ENCODE peak calls at places on chromosomes 4 and X, in ten cellular contexts. One of them, this sample, is unnamed.

GRCh38 chr4:75598390-75598789 is 31.9 kb downstream of the CDKL2 start:
- DNase-seq in NCI-H2171 treated with DMSO at 0.1 percent for 48 hours: no peak
- DNase-seq in kidney tubule cell: peak; percentile 38
- DNase-seq in fibroblast of pulmonary artery: peak; percentile 48
- DNase-seq in AG09319: no peak
- DNase-seq in stimulated activated CD4-positive, alpha-beta T cell treated with anti-CD3 and anti-CD28 coated beads, Interleukin-1b, Interleukin-23, amount 100 ng/mL, for 24 hours: no peak
- DNase-seq in bronchial epithelial cell: peak; percentile 26
- DNase-seq in activated CD4-positive, alpha-beta T cell treated with anti-CD3 and anti-CD28 coated beads, Interleukin-2, amount 10 ng/mL, durations not matched to agents 7 days and 5 days: no peak
- DNase-seq in amygdala: no peak
- DNase-seq in cardiac fibroblast: peak; percentile 44
- DNase-seq in this sample: no peak

GRCh38 chr4:142960134-142960533 is 114.0 kb upstream of the INPP4B start:
- DNase-seq in bronchial epithelial cell: peak; percentile 28
- DNase-seq in fibroblast of pulmonary artery: peak; percentile 8
- DNase-seq in stimulated activated CD4-positive, alpha-beta T cell treated with anti-CD3 and anti-CD28 coated beads, Interleukin-1b, Interleukin-23, amount 100 ng/mL, for 24 hours: no peak
- DNase-seq in NCI-H2171 treated with DMSO at 0.1 percent for 48 hours: no peak
- DNase-seq in kidney tubule cell: no peak
- DNase-seq in cardiac fibroblast: peak; percentile 15
- DNase-seq in AG09319: no peak
- DNase-seq in activated CD4-positive, alpha-beta T cell treated with anti-CD3 and anti-CD28 coated beads, Interleukin-2, amount 10 ng/mL, durations not matched to agents 7 days and 5 days: no peak
- DNase-seq in amygdala: no peak
- DNase-seq in this sample: no peak

GRCh38 chrX:124343016-124343415 is 3.3 kb upstream of the SH2D1A start:
- DNase-seq in fibroblast of pulmonary artery: no peak
- DNase-seq in stimulated activated CD4-positive, alpha-beta T cell treated with anti-CD3 and anti-CD28 coated beads, Interleukin-1b, Interleukin-23, amount 100 ng/mL, for 24 hours: no peak
- DNase-seq in AG09319: no peak
- DNase-seq in NCI-H2171 treated with DMSO at 0.1 percent for 48 hours: no peak
- DNase-seq in bronchial epithelial cell: no peak
- DNase-seq in kidney tubule cell: no peak
- DNase-seq in activated CD4-positive, alpha-beta T cell treated with anti-CD3 and anti-CD28 coated beads, Interleukin-2, amount 10 ng/mL, durations not matched to agents 7 days and 5 days: no peak
- DNase-seq in amygdala: no peak
- DNase-seq in cardiac fibroblast: no peak
- DNase-seq in this sample: no peak

GRCh38 chr4:98754736-98755135 is 96.3 kb upstream of the TSPAN5 start:
- DNase-seq in AG09319: no peak
- DNase-seq in cardiac fibroblast: no peak
- DNase-seq in kidney tubule cell: no peak
- DNase-seq in bronchial epithelial cell: no peak
- DNase-seq in activated CD4-positive, alpha-beta T cell treated with anti-CD3 and anti-CD28 coated beads, Interleukin-2, amount 10 ng/mL, durations not matched to agents 7 days and 5 days: no peak
- DNase-seq in amygdala: no peak
- DNase-seq in stimulated activated CD4-positive, alpha-beta T cell treated with anti-CD3 and anti-CD28 coated beads, Interleukin-1b, Interleukin-23, amount 100 ng/mL, for 24 hours: no peak
- DNase-seq in NCI-H2171 treated with DMSO at 0.1 percent for 48 hours: no peak
- DNase-seq in fibroblast of pulmonary artery: no peak
- DNase-seq in this sample: no peak

GRCh38 chrX:133402830-133403625 is 12.3 kb downstream of the GPC4 start:
- DNase-seq in AG09319: no peak
- DNase-seq in kidney tubule cell: no peak
- DNase-seq in NCI-H2171 treated with DMSO at 0.1 percent for 48 hours: no peak
- DNase-seq in bronchial epithelial cell: no peak
- DNase-seq in cardiac fibroblast: no peak
- DNase-seq in activated CD4-positive, alpha-beta T cell treated with anti-CD3 and anti-CD28 coated beads, Interleukin-2, amount 10 ng/mL, durations not matched to agents 7 days and 5 days: no peak
- DNase-seq in fibroblast of pulmonary artery: no peak
- DNase-seq in stimulated activated CD4-positive, alpha-beta T cell treated with anti-CD3 and anti-CD28 coated beads, Interleukin-1b, Interleukin-23, amount 100 ng/mL, for 24 hours: no peak
- DNase-seq in amygdala: no peak
- DNase-seq in this sample: no peak

GRCh38 chr4:385934-386707 is 48.5 kb downstream of the ZNF141 start:
- DNase-seq in amygdala: no peak
- DNase-seq in cardiac fibroblast: no peak
- DNase-seq in AG09319: no peak
- DNase-seq in bronchial epithelial cell: no peak
- DNase-seq in activated CD4-positive, alpha-beta T cell treated with anti-CD3 and anti-CD28 coated beads, Interleukin-2, amount 10 ng/mL, durations not matched to agents 7 days and 5 days: no peak
- DNase-seq in fibroblast of pulmonary artery: no peak
- DNase-seq in NCI-H2171 treated with DMSO at 0.1 percent for 48 hours: no peak
- DNase-seq in kidney tubule cell: no peak
- DNase-seq in stimulated activated CD4-positive, alpha-beta T cell treated with anti-CD3 and anti-CD28 coated beads, Interleukin-1b, Interleukin-23, amount 100 ng/mL, for 24 hours: no peak
- DNase-seq in this sample: peak; percentile 50

GRCh38 chr4:128163177-128164117 is 102.3 kb downstream of the LARP1B start:
- DNase-seq in AG09319: no peak
- DNase-seq in bronchial epithelial cell: peak; percentile 97
- DNase-seq in stimulated activated CD4-positive, alpha-beta T cell treated with anti-CD3 and anti-CD28 coated beads, Interleukin-1b, Interleukin-23, amount 100 ng/mL, for 24 hours: no peak
- DNase-seq in cardiac fibroblast: peak; percentile 62
- DNase-seq in amygdala: no peak
- DNase-seq in NCI-H2171 treated with DMSO at 0.1 percent for 48 hours: no peak
- DNase-seq in kidney tubule cell: peak; percentile 73
- DNase-seq in activated CD4-positive, alpha-beta T cell treated with anti-CD3 and anti-CD28 coated beads, Interleukin-2, amount 10 ng/mL, durations not matched to agents 7 days and 5 days: no peak
- DNase-seq in fibroblast of pulmonary artery: peak; percentile 81
- DNase-seq in this sample: no peak

GRCh38 chr4:101239685-101240084 is 107.6 kb downstream of the PPP3CA start:
- DNase-seq in cardiac fibroblast: no peak
- DNase-seq in AG09319: no peak
- DNase-seq in kidney tubule cell: no peak
- DNase-seq in activated CD4-positive, alpha-beta T cell treated with anti-CD3 and anti-CD28 coated beads, Interleukin-2, amount 10 ng/mL, durations not matched to agents 7 days and 5 days: no peak
- DNase-seq in amygdala: no peak
- DNase-seq in bronchial epithelial cell: no peak
- DNase-seq in stimulated activated CD4-positive, alpha-beta T cell treated with anti-CD3 and anti-CD28 coated beads, Interleukin-1b, Interleukin-23, amount 100 ng/mL, for 24 hours: no peak
- DNase-seq in fibroblast of pulmonary artery: no peak
- DNase-seq in NCI-H2171 treated with DMSO at 0.1 percent for 48 hours: no peak
- DNase-seq in this sample: no peak

GRCh38 chr4:104591505-104591904 is 96.8 kb upstream of the CXXC4 start:
- DNase-seq in cardiac fibroblast: no peak
- DNase-seq in bronchial epithelial cell: no peak
- DNase-seq in stimulated activated CD4-positive, alpha-beta T cell treated with anti-CD3 and anti-CD28 coated beads, Interleukin-1b, Interleukin-23, amount 100 ng/mL, for 24 hours: no peak
- DNase-seq in kidney tubule cell: no peak
- DNase-seq in activated CD4-positive, alpha-beta T cell treated with anti-CD3 and anti-CD28 coated beads, Interleukin-2, amount 10 ng/mL, durations not matched to agents 7 days and 5 days: no peak
- DNase-seq in fibroblast of pulmonary artery: peak; percentile 6
- DNase-seq in amygdala: no peak
- DNase-seq in NCI-H2171 treated with DMSO at 0.1 percent for 48 hours: peak; percentile 28
- DNase-seq in AG09319: no peak
- DNase-seq in this sample: no peak

GRCh38 chr4:82528868-82529267 is 32.9 kb downstream of the TMEM150C start:
- DNase-seq in fibroblast of pulmonary artery: no peak
- DNase-seq in NCI-H2171 treated with DMSO at 0.1 percent for 48 hours: no peak
- DNase-seq in cardiac fibroblast: no peak
- DNase-seq in bronchial epithelial cell: no peak
- DNase-seq in activated CD4-positive, alpha-beta T cell treated with anti-CD3 and anti-CD28 coated beads, Interleukin-2, amount 10 ng/mL, durations not matched to agents 7 days and 5 days: no peak
- DNase-seq in amygdala: no peak
- DNase-seq in AG09319: no peak
- DNase-seq in kidney tubule cell: no peak
- DNase-seq in stimulated activated CD4-positive, alpha-beta T cell treated with anti-CD3 and anti-CD28 coated beads, Interleukin-1b, Interleukin-23, amount 100 ng/mL, for 24 hours: no peak
- DNase-seq in this sample: no peak

GRCh38 chr4:98720871-98721480 is 62.6 kb upstream of the TSPAN5 start:
- DNase-seq in fibroblast of pulmonary artery: no peak
- DNase-seq in amygdala: no peak
- DNase-seq in AG09319: no peak
- DNase-seq in cardiac fibroblast: no peak
- DNase-seq in activated CD4-positive, alpha-beta T cell treated with anti-CD3 and anti-CD28 coated beads, Interleukin-2, amount 10 ng/mL, durations not matched to agents 7 days and 5 days: no peak
- DNase-seq in stimulated activated CD4-positive, alpha-beta T cell treated with anti-CD3 and anti-CD28 coated beads, Interleukin-1b, Interleukin-23, amount 100 ng/mL, for 24 hours: no peak
- DNase-seq in kidney tubule cell: peak; percentile 83
- DNase-seq in bronchial epithelial cell: peak; percentile 88
- DNase-seq in NCI-H2171 treated with DMSO at 0.1 percent for 48 hours: no peak
- DNase-seq in this sample: no peak

GRCh38 chr4:168803727-168804126 is 206.3 kb downstream of the CBR4 start:
- DNase-seq in AG09319: no peak
- DNase-seq in activated CD4-positive, alpha-beta T cell treated with anti-CD3 and anti-CD28 coated beads, Interleukin-2, amount 10 ng/mL, durations not matched to agents 7 days and 5 days: no peak
- DNase-seq in NCI-H2171 treated with DMSO at 0.1 percent for 48 hours: no peak
- DNase-seq in bronchial epithelial cell: peak; percentile 100
- DNase-seq in stimulated activated CD4-positive, alpha-beta T cell treated with anti-CD3 and anti-CD28 coated beads, Interleukin-1b, Interleukin-23, amount 100 ng/mL, for 24 hours: no peak
- DNase-seq in kidney tubule cell: peak; percentile 83
- DNase-seq in fibroblast of pulmonary artery: peak; percentile 64
- DNase-seq in cardiac fibroblast: peak; percentile 63
- DNase-seq in amygdala: no peak
- DNase-seq in this sample: no peak

GRCh38 chr4:153651041-153651960 is 32.8 kb upstream of the TLR2 start:
- DNase-seq in activated CD4-positive, alpha-beta T cell treated with anti-CD3 and anti-CD28 coated beads, Interleukin-2, amount 10 ng/mL, durations not matched to agents 7 days and 5 days: peak; percentile 64
- DNase-seq in kidney tubule cell: peak; percentile 47
- DNase-seq in stimulated activated CD4-positive, alpha-beta T cell treated with anti-CD3 and anti-CD28 coated beads, Interleukin-1b, Interleukin-23, amount 100 ng/mL, for 24 hours: peak; percentile 4
- DNase-seq in bronchial epithelial cell: peak; percentile 60
- DNase-seq in cardiac fibroblast: no peak
- DNase-seq in NCI-H2171 treated with DMSO at 0.1 percent for 48 hours: no peak
- DNase-seq in amygdala: peak; percentile 21
- DNase-seq in AG09319: no peak
- DNase-seq in fibroblast of pulmonary artery: no peak
- DNase-seq in this sample: no peak

This sample was measured in caudate nucleus.